ENCODE peak calls at places on chromosome 11, in four cellular contexts. T is MV-4-11, X is NCI-H1417, L is COR-L47. J is an unnamed sample.

GRCh38 chr11:123434911-123435310 is 4.8 kb downstream of the GRAMD1B start:
- DNase-seq in T (peak; percentile 52), X (no peak), L (no peak), J (no peak)

GRCh38 chr11:2702771-2703486 is 3.1 kb upstream of the KCNQ1OT1 start:
- DNase-seq in T (no peak), X (peak; percentile 11), L (no peak), J (no peak)

GRCh38 chr11:112822478-112823274 is 138.5 kb upstream of the NCAM1 start:
- DNase-seq in T (no peak), X (no peak), L (peak; percentile 36), J (no peak)

GRCh38 chr11:76233936-76234703 is 27.8 kb upstream of the WNT11 start:
- DNase-seq in T (peak; percentile 65), X (no peak), L (no peak), J (peak; percentile 64)

GRCh38 chr11:28815110-28815509 is 706.9 kb downstream of the METTL15 start:
- DNase-seq in T (no peak), X (no peak), L (no peak), J (no peak)

GRCh38 chr11:44424841-44425240 is 114.9 kb upstream of the ALX4 start:
- DNase-seq in T (no peak), X (no peak), L (no peak), J (no peak)

GRCh38 chr11:765025-765801 is 12.1 kb downstream of the GATD1 start:
- DNase-seq in T (peak; percentile 44), X (peak; percentile 32), L (peak; percentile 25), J (peak; percentile 59)

GRCh38 chr11:119491753-119492455 is 68.9 kb upstream of the THY1 start:
- DNase-seq in T (no peak), X (peak; percentile 93), L (peak; percentile 96), J (peak; percentile 34)

J was measured in fibroblast of mammary gland.